ENCODE peak calls at places on chromosome 19, in six cellular contexts. A, E, M, L, S and V are unnamed samples. For H3K27me3, the result is how much of the 10 kb centered on the place peaks cover.

GRCh38 chr19:3604227-3604986 is 2.3 kb downstream of the TBXA2R start:
- DNase-seq in M (no peak), A (no peak), L (no peak), S (no peak), E (no peak), V (no peak)

GRCh38 chr19:13181747-13182388 is 31.7 kb downstream of the IER2 start:
- DNase-seq in E (peak), L (no peak), A (peak), M (no peak), S (no peak), V (no peak)

GRCh38 chr19:30634431-30634830 is 262.2 kb downstream of the ZNF536 start:
- DNase-seq in A (no peak), S (no peak), L (no peak), M (no peak), E (no peak), V (no peak)

GRCh38 chr19:51697169-51697776 is 4.1 kb downstream of the SPACA6 start:
- DNase-seq in A (peak), S (no peak), M (no peak), E (no peak), L (no peak), V (no peak)

GRCh38 chr19:56637976-56638555 is 4.9 kb upstream of the SMIM17 start:
- DNase-seq in A (no peak), E (peak), S (peak), M (no peak), L (peak), V (no peak)

GRCh38 chr19:35932291-35932936 is 3.8 kb upstream of the LRFN3 start:
- DNase-seq in L (no peak), A (no peak), S (no peak), M (no peak), E (no peak), V (no peak)

GRCh38 chr19:35757231-35757748 is 461 bp upstream of the HSPB6 start:
- DNase-seq in E (peak), A (peak), S (peak), L (no peak), M (no peak), V (no peak)

GRCh38 chr19:28601723-28602440 is 611.1 kb downstream of the UQCRFS1 start:
- DNase-seq in M (no peak), A (no peak), S (no peak), L (no peak), E (peak), V (no peak)

GRCh38 chr19:45693168-45693788 is 812 bp downstream of the QPCTL start:
- DNase-seq in S (peak), E (peak), M (no peak), A (peak), L (peak), V (no peak)

GRCh38 chr19:33681081-33681680 is 59.4 kb downstream of the CHST8 start:
- DNase-seq in A (no peak), S (no peak), E (no peak), M (no peak), L (no peak), V (no peak)

GRCh38 chr19:50795665-50796073 is 5.5 kb downstream of the ACP4 start:
- DNase-seq in M (no peak), L (no peak), S (no peak), A (no peak), E (no peak), V (no peak)

GRCh38 chr19:42445948-42446347 is 3.2 kb upstream of the CXCL17 start:
- DNase-seq in L (no peak), S (no peak), E (no peak), M (no peak), A (no peak), V (no peak)
- H3K27me3 ChIP-seq in L (under half), S (under half), E (under half), M (under half), A (under half), V (under half)

DNA sequence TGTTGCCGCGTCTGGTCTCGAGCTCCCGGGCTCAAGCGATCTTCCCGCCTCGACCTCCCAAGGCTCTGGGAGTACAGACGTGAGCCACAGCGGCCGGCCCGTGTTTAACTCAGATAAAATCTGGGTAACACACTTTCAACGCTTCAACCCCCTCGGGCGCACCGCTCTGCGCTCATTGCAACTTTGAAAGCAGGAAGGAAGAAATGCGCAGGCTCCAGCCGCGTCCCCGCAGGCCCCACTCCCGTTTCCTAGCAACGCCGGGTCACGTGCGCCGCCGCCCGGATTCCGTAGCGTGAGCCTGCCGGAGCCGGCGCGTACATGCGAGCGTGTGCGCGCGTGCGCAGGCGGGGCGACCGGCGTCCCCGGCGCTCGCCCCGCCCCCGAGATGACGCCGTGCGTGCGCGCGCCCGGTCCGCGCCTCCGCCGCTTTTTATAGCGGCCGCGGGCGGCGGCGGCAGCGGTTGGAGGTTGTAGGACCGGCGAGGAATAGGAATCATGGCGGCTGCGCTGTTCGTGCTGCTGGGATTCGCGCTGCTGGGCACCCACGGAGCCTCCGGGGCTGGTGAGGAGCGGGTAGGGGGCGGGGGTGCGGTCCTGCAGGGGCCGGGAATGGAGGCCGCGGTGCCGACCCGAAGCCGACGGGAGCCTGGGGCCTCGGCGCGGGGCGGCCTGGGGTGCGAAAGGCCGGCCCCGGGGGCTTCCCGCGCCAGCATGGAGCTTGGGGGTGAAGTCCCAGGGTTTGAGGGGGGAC is at the start of gene BSG:
- DNase-seq in M (peak), E (peak), A (peak), S (peak), L (peak), V (peak)
- TF ChIP-seq MAX in M (peak), E (peak), A (peak), S (peak), L (peak), V (peak)

DNA sequence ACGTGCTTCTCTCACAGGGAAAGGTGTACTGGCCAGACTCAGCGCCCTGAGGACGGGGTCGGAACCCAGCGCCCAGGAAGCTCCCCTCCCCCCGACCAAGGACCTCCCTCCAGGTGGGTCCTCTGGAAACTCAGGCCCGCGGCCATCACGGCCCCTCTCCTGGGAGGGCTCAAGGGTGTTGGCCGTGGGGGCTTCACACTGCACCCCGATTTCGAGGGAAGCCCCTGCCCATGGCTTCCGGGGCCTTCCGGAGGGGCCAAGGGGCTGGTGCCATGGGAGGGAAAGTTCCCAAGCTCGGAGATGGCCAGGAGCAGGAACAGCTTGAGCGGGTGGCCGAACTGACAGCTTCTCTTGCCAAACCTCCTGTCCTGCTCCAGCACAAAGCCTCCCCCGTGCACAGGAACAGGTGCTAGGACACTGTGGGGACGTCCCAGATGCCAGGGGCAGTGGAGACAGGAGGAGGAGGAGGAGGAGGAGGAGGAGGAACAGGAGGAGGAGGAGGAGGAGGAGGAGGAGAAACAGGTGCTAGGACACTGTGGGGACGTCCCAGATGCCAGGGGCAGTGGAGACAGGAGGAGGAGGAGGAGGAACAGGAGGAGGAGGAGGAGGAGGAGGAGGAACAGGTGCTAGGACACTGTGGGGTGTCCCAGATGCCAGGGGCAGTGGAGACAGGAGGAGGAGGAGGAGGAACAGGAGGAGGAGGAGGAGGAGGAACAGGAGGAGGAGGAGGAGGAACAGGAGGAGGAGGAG is 10.0 kb downstream of the SBNO2 start:
- DNase-seq in S (no peak), M (no peak), L (no peak), A (no peak), E (no peak), V (no peak)
- TF ChIP-seq SIN3A in S (no peak), M (no peak), L (no peak), A (no peak), E (no peak), V (no peak)

GRCh38 chr19:55133639-55134444 is 15.2 kb downstream of the TNNT1 start:
- DNase-seq in L (no peak), E (peak), S (no peak), M (no peak), A (no peak), V (no peak)

GRCh38 chr19:55137915-55138314 is 11.1 kb downstream of the TNNT1 start:
- DNase-seq in M (no peak), S (no peak), L (no peak), E (no peak), A (no peak), V (no peak)

GRCh38 chr19:55132453-55133129 is 15.2 kb upstream of the PPP1R12C start:
- DNase-seq in A (peak), L (no peak), M (no peak), E (no peak), S (no peak), V (no peak)

GRCh38 chr19:55134732-55135131 is 14.3 kb downstream of the TNNT1 start:
- DNase-seq in A (no peak), M (no peak), L (no peak), S (no peak), E (no peak), V (no peak)

DNA sequence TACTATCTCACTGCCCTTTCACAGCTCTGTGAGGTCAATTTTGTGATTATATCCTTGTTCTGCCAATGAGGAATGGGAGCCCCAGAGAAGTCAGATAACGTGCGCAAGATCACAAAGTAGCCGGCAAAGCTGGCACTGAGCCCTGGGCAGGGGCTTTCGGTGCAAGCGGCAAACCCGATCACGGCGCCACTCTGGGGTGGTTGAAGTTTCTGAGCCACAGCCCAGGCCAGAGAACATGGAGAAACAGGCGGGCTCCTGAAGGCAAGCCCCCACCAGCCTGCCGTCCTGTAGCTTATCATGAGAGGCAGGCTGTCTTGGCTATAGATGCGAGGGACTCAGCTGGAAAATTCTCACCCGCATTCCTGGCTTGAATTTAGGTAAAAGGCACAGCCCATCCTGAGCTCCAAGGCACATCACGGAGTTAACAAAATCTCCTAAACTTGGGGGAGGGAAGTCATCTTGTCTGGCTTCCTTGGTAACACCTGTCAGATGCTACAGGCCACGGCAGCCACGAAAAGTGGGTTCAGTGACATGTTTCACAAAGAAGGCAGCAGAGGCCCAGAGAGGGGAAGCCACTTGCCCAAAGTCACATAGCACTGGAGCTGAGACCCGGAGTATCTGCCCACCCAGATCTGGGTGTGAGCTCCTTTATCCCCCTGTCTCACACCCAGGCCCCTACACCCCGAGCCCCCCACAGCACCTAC is 12.5 kb downstream of the TNNT1 start:
- DNase-seq in E (no peak), M (no peak), A (peak), S (no peak), L (no peak), V (no peak)
- H3K27me3 ChIP-seq in E (under half), M (under half), A (under half), S (under half), L (under half), V (under half)

DNA sequence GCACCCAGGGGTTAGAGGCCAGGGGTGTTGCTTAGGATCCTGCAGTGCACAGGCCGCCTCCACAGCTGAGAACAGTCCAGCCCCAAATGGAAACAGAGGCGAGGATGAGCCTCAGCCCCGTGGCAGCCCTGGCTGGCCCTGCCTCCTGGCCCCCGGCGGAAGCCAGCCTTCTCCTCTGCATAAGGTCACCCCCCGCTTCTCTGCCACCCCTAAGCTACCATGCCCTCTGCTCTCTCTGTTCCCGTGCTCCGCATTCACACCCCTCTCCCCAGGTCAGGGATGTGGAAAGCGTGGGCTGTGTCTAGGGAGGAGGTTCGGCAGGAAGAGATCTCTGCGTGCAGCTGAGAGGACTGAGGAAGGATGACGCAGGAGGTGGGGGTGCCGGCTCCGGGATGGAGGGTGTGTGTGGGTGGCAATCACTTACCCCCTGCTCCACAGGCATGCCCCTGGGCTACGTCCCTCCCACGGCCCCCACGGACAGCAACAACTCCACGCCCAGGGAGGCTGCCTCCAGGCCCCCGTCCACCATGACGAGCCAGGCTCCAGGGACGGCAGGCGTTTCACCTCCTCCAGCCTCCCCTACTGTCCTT is 6.0 kb downstream of the SSC5D start:
- DNase-seq in E (peak), M (no peak), L (no peak), S (no peak), A (no peak), V (no peak)
- TF ChIP-seq MAX in E (no peak), M (no peak), L (no peak), S (no peak), A (no peak), V (no peak)

DNA sequence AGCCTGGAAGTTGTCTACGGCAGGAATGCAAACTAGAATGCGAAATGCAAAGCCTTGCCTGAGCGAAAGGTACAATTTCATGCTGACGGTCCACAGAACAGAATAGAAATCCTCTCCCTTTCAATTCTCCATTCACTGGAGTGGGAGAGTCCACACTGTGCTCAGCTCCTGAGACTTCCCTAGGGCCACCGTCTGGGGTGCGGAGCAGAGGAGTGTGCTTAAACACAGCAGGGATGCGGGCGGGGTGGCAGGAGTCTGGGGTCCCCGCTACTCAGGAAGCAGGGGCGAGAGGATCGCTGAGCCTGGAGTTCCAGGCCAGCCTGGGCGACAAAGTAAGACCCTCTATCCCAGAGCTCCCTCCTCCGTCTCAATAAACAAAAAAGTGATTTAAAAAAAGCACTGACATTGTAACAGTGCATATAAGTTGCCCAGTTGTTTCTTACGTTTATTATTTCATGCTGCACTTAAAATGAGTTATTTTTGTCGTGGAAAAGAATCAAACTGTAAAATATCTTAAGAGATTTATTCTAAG is 614 bp upstream of the ZNF816 start:
- DNase-seq in M (no peak), E (no peak), A (peak), S (peak), L (peak), V (no peak)
- TF ChIP-seq SIN3A in M (no peak), E (no peak), A (no peak), S (no peak), L (no peak), V (no peak)